ENCODE peak calls at places on chromosomes 16 and 17, in nine cellular contexts. Y is lower leg skin, H is esophagus squamous epithelium, D is progenitor cell of endocrine pancreas, M is RWPE1, L is WTC11, J is pancreas, B is CD14-positive monocyte, P is endothelial cell. N is an unnamed sample.

GRCh38 chr17:11805952-11806351 is 191.3 kb downstream of the ZNF18 start:
- DNase-seq in Y (no peak), H (no peak), D (no peak), M (no peak), L (no peak), J (no peak), B (no peak), P (no peak), N (no peak)

GRCh38 chr16:72241930-72242329 is 70.0 kb upstream of the PMFBP1 start:
- DNase-seq in Y (no peak), H (no peak), D (no peak), M (peak), L (no peak), J (no peak), B (no peak), P (peak), N (peak)

GRCh38 chr16:68399456-68399855 is 48.9 kb downstream of the SMPD3 start:
- DNase-seq in Y (no peak), H (no peak), D (no peak), M (no peak), L (no peak), J (no peak), B (no peak), P (no peak), N (no peak)

GRCh38 chr17:40596261-40596919 is 31.1 kb upstream of the CCR7 start:
- DNase-seq in Y (no peak), H (no peak), D (no peak), M (no peak), L (no peak), J (no peak), B (no peak), P (no peak), N (no peak)

GRCh38 chr17:47949197-47949759 is 7.9 kb downstream of the PNPO start:
- DNase-seq in Y (peak), H (peak), D (peak), M (peak), L (peak), J (peak), B (peak), P (peak), N (peak)

GRCh38 chr16:19294156-19294649 is 8.7 kb downstream of the CLEC19A start:
- DNase-seq in Y (peak), H (no peak), D (no peak), M (no peak), L (no peak), J (no peak), B (peak), P (peak), N (no peak)

GRCh38 chr16:4500283-4500682 is 24.1 kb downstream of the HMOX2 start:
- DNase-seq in Y (peak), H (no peak), D (no peak), M (peak), L (no peak), J (no peak), B (no peak), P (no peak), N (no peak)

GRCh38 chr17:27207073-27207511 is 86.8 kb upstream of the WSB1 start:
- DNase-seq in Y (no peak), H (no peak), D (no peak), M (peak), L (no peak), J (no peak), B (no peak), P (no peak), N (no peak)

GRCh38 chr17:77214743-77215142 is 74.0 kb downstream of the SEC14L1 start:
- DNase-seq in Y (no peak), H (no peak), D (no peak), M (peak), L (peak), J (no peak), B (no peak), P (peak), N (peak)

GRCh38 chr17:17985555-17985954 is 12.9 kb downstream of the DRC3 start:
- DNase-seq in Y (no peak), H (no peak), D (no peak), M (no peak), L (no peak), J (no peak), B (no peak), P (no peak), N (no peak)
- TF ChIP-seq CTCF in Y (no peak), H (no peak), D (no peak), M (no peak), L (peak), J (no peak), B (peak), P (no peak), N (no peak)

GRCh38 chr17:75079023-75079373 is 8.8 kb upstream of the SLC16A5 start:
- DNase-seq in Y (no peak), H (no peak), D (no peak), M (no peak), L (no peak), J (no peak), B (no peak), P (no peak), N (no peak)
- TF ChIP-seq CTCF in Y (no peak), H (no peak), D (no peak), M (no peak), L (no peak), J (no peak), B (no peak), P (no peak), N (no peak)

GRCh38 chr17:41865596-41865893 is 322 bp upstream of the KLHL11 start:
- DNase-seq in Y (no peak), H (no peak), D (no peak), M (no peak), L (no peak), J (no peak), B (no peak), P (no peak), N (no peak)

GRCh38 chr17:41863074-41863843 is 2.0 kb downstream of the KLHL11 start:
- DNase-seq in Y (no peak), H (no peak), D (no peak), M (no peak), L (no peak), J (no peak), B (no peak), P (no peak), N (no peak)

GRCh38 chr17:41864498-41864836 is 756 bp downstream of the KLHL11 start:
- DNase-seq in Y (no peak), H (no peak), D (no peak), M (no peak), L (peak), J (no peak), B (no peak), P (no peak), N (no peak)

GRCh38 chr17:41868568-41868967 is 3.3 kb upstream of the KLHL11 start:
- DNase-seq in Y (no peak), H (no peak), D (no peak), M (no peak), L (no peak), J (no peak), B (no peak), P (no peak), N (no peak)

GRCh38 chr17:41864837-41865595 is at the start of gene KLHL11:
- DNase-seq in Y (peak), H (peak), D (peak), M (peak), L (peak), J (peak), B (peak), P (peak), N (peak)
- TF ChIP-seq CTCF in Y (no peak), H (no peak), D (no peak), M (no peak), L (no peak), J (no peak), B (no peak), P (no peak), N (no peak)

GRCh38 chr16:17260271-17260849 is 210.4 kb downstream of the XYLT1 start:
- DNase-seq in Y (no peak), H (no peak), D (no peak), M (no peak), L (no peak), J (no peak), B (no peak), P (no peak), N (no peak)

GRCh38 chr16:17258848-17259713 is 211.7 kb downstream of the XYLT1 start:
- DNase-seq in Y (no peak), H (no peak), D (no peak), M (no peak), L (peak), J (no peak), B (peak), P (no peak), N (no peak)

GRCh38 chr16:17258077-17258599 is 212.6 kb downstream of the XYLT1 start:
- DNase-seq in Y (no peak), H (no peak), D (no peak), M (no peak), L (no peak), J (no peak), B (no peak), P (no peak), N (no peak)

GRCh38 chr16:17259751-17260270 is 210.9 kb downstream of the XYLT1 start:
- DNase-seq in Y (no peak), H (no peak), D (no peak), M (no peak), L (no peak), J (no peak), B (no peak), P (no peak), N (no peak)

DNA sequence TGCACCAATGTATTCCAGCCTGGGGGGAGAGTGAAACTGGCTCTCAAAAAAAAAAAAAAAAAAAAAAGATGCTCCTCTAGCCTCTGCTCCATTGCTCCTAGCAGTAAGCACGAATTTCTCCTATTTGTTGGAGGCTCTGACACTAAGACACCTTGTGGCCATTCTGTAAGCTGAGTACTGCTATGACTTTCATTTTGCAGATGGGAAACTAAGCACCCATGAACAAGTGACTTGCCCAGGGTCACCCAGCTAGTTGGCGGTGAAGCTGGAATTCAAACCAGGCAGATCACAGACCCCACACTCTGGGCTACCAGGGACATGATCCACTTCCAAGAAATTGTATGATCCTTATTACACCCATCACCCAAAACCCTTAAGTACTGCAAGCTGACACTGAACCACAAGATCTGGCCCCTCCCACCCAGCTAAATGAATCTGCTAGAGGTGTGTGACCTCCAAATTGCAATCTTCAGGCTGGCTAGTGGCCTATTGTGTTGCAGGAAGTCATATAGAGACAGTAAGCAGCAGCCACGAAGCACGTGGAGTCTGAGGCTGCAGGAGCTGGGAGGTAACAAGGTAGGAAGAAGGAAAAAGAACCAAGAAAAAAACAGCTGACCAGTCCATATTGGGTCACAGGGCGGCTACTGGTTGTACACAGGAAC is 209.4 kb downstream of the XYLT1 start:
- DNase-seq in Y (no peak), H (no peak), D (no peak), M (no peak), L (no peak), J (no peak), B (no peak), P (no peak), N (no peak)
- TF ChIP-seq CTCF in Y (no peak), H (no peak), D (no peak), M (no peak), L (no peak), J (no peak), B (no peak), P (no peak), N (no peak)

GRCh38 chr17:8156174-8156992 is 4.2 kb upstream of the PER1 start:
- DNase-seq in Y (peak), H (peak), D (peak), M (peak), L (peak), J (peak), B (peak), P (peak), N (peak)
- TF ChIP-seq CTCF in Y (no peak), H (peak), D (no peak), M (no peak), L (no peak), J (no peak), B (no peak), P (no peak), N (no peak)

GRCh38 chr17:69820881-69821473 is 254.0 kb upstream of the KCNJ16 start:
- DNase-seq in Y (no peak), H (no peak), D (no peak), M (no peak), L (no peak), J (no peak), B (no peak), P (no peak), N (no peak)
- TF ChIP-seq CTCF in Y (no peak), H (no peak), D (no peak), M (no peak), L (no peak), J (no peak), B (no peak), P (no peak), N (no peak)

GRCh38 chr16:27113341-27113841 is 46.7 kb downstream of the C16orf82 start:
- DNase-seq in Y (no peak), H (no peak), D (no peak), M (no peak), L (no peak), J (no peak), B (no peak), P (no peak), N (no peak)
- TF ChIP-seq CTCF in Y (no peak), H (no peak), D (no peak), M (no peak), L (no peak), J (no peak), B (no peak), P (no peak), N (no peak)

GRCh38 chr17:7747586-7747985 is 30.0 kb downstream of the DNAH2 start:
- DNase-seq in Y (no peak), H (no peak), D (no peak), M (no peak), L (no peak), J (no peak), B (no peak), P (no peak), N (no peak)

GRCh38 chr17:7754656-7755055 is 37.1 kb downstream of the DNAH2 start:
- DNase-seq in Y (no peak), H (no peak), D (no peak), M (no peak), L (no peak), J (no peak), B (no peak), P (no peak), N (no peak)

GRCh38 chr17:7745748-7746470 is 28.4 kb downstream of the DNAH2 start:
- DNase-seq in Y (peak), H (no peak), D (no peak), M (peak), L (no peak), J (no peak), B (peak), P (peak), N (no peak)

GRCh38 chr17:7748098-7748775 is 30.7 kb downstream of the DNAH2 start:
- DNase-seq in Y (no peak), H (no peak), D (no peak), M (no peak), L (no peak), J (no peak), B (no peak), P (no peak), N (no peak)

GRCh38 chr17:7750321-7750821 is 32.8 kb downstream of the DNAH2 start:
- DNase-seq in Y (no peak), H (no peak), D (no peak), M (peak), L (no peak), J (no peak), B (no peak), P (no peak), N (no peak)
- TF ChIP-seq CTCF in Y (no peak), H (no peak), D (no peak), M (no peak), L (no peak), J (no peak), B (no peak), P (no peak), N (no peak)

N was measured in glutamatergic neuron.